ENCODE peak calls at places on chromosomes 7 and 10, in five cellular contexts. U, G, X, P and R are unnamed samples.

GRCh38 chr7:44633254-44634186 is 27.1 kb downstream of the OGDH start:
- DNase-seq in U (no peak), G (peak), X (no peak), P (peak), R (no peak)

GRCh38 chr7:94875221-94875620 is 32.2 kb upstream of the PPP1R9A start:
- DNase-seq in U (no peak), G (no peak), X (no peak), P (no peak), R (no peak)

GRCh38 chr10:71159892-71160291 is 52.5 kb upstream of the UNC5B start:
- DNase-seq in U (no peak), G (no peak), X (no peak), P (no peak), R (no peak)

GRCh38 chr10:130713105-130713504 is 576.9 kb downstream of the GLRX3 start:
- DNase-seq in U (no peak), G (no peak), X (no peak), P (no peak), R (no peak)

GRCh38 chr10:30857803-30858202 is 173.9 kb downstream of the ZNF438 start:
- DNase-seq in U (no peak), G (peak), X (no peak), P (no peak), R (peak)

GRCh38 chr10:131980757-131981428 is 830 bp downstream of the BNIP3 start:
- DNase-seq in U (no peak), G (peak), X (no peak), P (no peak), R (peak)

GRCh38 chr7:121397832-121398231 is 1.7 kb upstream of the FAM3C start:
- DNase-seq in U (peak), G (no peak), X (no peak), P (no peak), R (no peak)

GRCh38 chr10:82628373-82628772 is 753.4 kb downstream of the NRG3 start:
- DNase-seq in U (no peak), G (no peak), X (no peak), P (no peak), R (no peak)

GRCh38 chr10:44651834-44652233 is 259.3 kb upstream of the TMEM72 start:
- DNase-seq in U (no peak), G (no peak), X (no peak), P (no peak), R (no peak)

GRCh38 chr7:21999896-22000295 is 54.2 kb upstream of the CDCA7L start:
- DNase-seq in U (no peak), G (no peak), X (no peak), P (no peak), R (peak)

GRCh38 chr10:23370106-23370505 is 25.5 kb upstream of the C10orf67 start:
- DNase-seq in U (no peak), G (no peak), X (no peak), P (no peak), R (peak)

GRCh38 chr10:454860-455259 is 234.6 kb downstream of the DIP2C start:
- DNase-seq in U (peak), G (peak), X (no peak), P (no peak), R (no peak)

GRCh38 chr7:16646427-16647081 is 573 bp downstream of the BZW2 start:
- DNase-seq in U (no peak), G (peak), X (no peak), P (no peak), R (peak)

GRCh38 chr7:101164071-101164840 is 1.1 kb downstream of the VGF start:
- DNase-seq in U (no peak), G (peak), X (peak), P (no peak), R (peak)

GRCh38 chr7:157402911-157403534 is 66.2 kb downstream of the DNAJB6 start:
- DNase-seq in U (no peak), G (no peak), X (no peak), P (no peak), R (peak)

GRCh38 chr7:73716318-73716890 is 3.1 kb downstream of the STX1A start:
- DNase-seq in U (no peak), G (no peak), X (no peak), P (no peak), R (no peak)

GRCh38 chr7:46879783-46880182 is 702.1 kb downstream of the TNS3 start:
- DNase-seq in U (no peak), G (peak), X (no peak), P (no peak), R (no peak)

GRCh38 chr10:35635576-35635975 is 6.5 kb downstream of the FZD8 start:
- DNase-seq in U (peak), G (peak), X (peak), P (peak), R (peak)

GRCh38 chr10:67487199-67487598 is 208.8 kb downstream of the CTNNA3 start:
- DNase-seq in U (no peak), G (no peak), X (no peak), P (no peak), R (peak)

GRCh38 chr10:6279540-6280267 is 77.0 kb downstream of the PFKFB3 start:
- DNase-seq in U (peak), G (peak), X (no peak), P (no peak), R (no peak)

GRCh38 chr7:47253650-47254080 is 328.2 kb downstream of the TNS3 start:
- DNase-seq in U (peak), G (peak), X (peak), P (no peak), R (peak)

GRCh38 chr10:20276127-20276979 is 460.1 kb downstream of the PLXDC2 start:
- DNase-seq in U (no peak), G (no peak), X (no peak), P (no peak), R (no peak)

GRCh38 chr10:63423489-63423888 is 42.3 kb downstream of the JMJD1C start:
- DNase-seq in U (no peak), G (no peak), X (no peak), P (no peak), R (no peak)

GRCh38 chr10:59807629-59808620 is 54.7 kb upstream of the MRLN start:
- DNase-seq in U (no peak), G (no peak), X (no peak), P (no peak), R (no peak)

GRCh38 chr7:92534572-92534971 is 6.0 kb downstream of the RBM48 start:
- DNase-seq in U (no peak), G (no peak), X (no peak), P (no peak), R (no peak)

GRCh38 chr10:6850452-6850851 is 270.4 kb upstream of the PRKCQ start:
- DNase-seq in U (no peak), G (no peak), X (no peak), P (no peak), R (no peak)

GRCh38 chr10:49595713-49596492 is 14.2 kb upstream of the SLC18A3 start:
- DNase-seq in U (no peak), G (no peak), X (no peak), P (no peak), R (no peak)

GRCh38 chr7:3095046-3095445 is 51.4 kb upstream of the CARD11 start:
- DNase-seq in U (no peak), G (no peak), X (no peak), P (no peak), R (peak)

GRCh38 chr7:2659556-2660358 is 28.0 kb downstream of the TTYH3 start:
- DNase-seq in U (no peak), G (no peak), X (no peak), P (no peak), R (no peak)

GRCh38 chr7:107931740-107932515 is 40.9 kb downstream of the DLD start:
- DNase-seq in U (no peak), G (no peak), X (no peak), P (no peak), R (no peak)

GRCh38 chr7:134826105-134826504 is 46.7 kb downstream of the CALD1 start:
- DNase-seq in U (no peak), G (no peak), X (no peak), P (no peak), R (no peak)

GRCh38 chr7:144830811-144831210 is 5.0 kb downstream of the TPK1 start:
- DNase-seq in U (no peak), G (no peak), X (no peak), P (no peak), R (no peak)

GRCh38 chr7:144826248-144826647 is 9.6 kb downstream of the TPK1 start:
- DNase-seq in U (no peak), G (peak), X (no peak), P (no peak), R (no peak)

GRCh38 chr7:144824360-144824759 is 11.5 kb downstream of the TPK1 start:
- DNase-seq in U (no peak), G (peak), X (no peak), P (no peak), R (no peak)

GRCh38 chr7:144830024-144830785 is 5.6 kb downstream of the TPK1 start:
- DNase-seq in U (no peak), G (no peak), X (no peak), P (no peak), R (no peak)

GRCh38 chr7:144827581-144828139 is 8.2 kb downstream of the TPK1 start:
- DNase-seq in U (no peak), G (peak), X (no peak), P (no peak), R (no peak)
- H3K4me3 ChIP-seq in U (no peak), G (no peak), X (no peak), P (no peak), R (no peak)

GRCh38 chr7:123864012-123864411 is 19.0 kb downstream of the HYAL4 start:
- DNase-seq in U (no peak), G (no peak), X (no peak), P (no peak), R (no peak)

GRCh38 chr7:123864438-123864837 is 19.5 kb downstream of the HYAL4 start:
- DNase-seq in U (no peak), G (no peak), X (no peak), P (no peak), R (no peak)

GRCh38 chr7:123864966-123865365 is 20.0 kb downstream of the HYAL4 start:
- DNase-seq in U (no peak), G (peak), X (no peak), P (no peak), R (no peak)

GRCh38 chr7:123867220-123867619 is 22.3 kb downstream of the HYAL4 start:
- DNase-seq in U (no peak), G (no peak), X (no peak), P (no peak), R (peak)

DNA sequence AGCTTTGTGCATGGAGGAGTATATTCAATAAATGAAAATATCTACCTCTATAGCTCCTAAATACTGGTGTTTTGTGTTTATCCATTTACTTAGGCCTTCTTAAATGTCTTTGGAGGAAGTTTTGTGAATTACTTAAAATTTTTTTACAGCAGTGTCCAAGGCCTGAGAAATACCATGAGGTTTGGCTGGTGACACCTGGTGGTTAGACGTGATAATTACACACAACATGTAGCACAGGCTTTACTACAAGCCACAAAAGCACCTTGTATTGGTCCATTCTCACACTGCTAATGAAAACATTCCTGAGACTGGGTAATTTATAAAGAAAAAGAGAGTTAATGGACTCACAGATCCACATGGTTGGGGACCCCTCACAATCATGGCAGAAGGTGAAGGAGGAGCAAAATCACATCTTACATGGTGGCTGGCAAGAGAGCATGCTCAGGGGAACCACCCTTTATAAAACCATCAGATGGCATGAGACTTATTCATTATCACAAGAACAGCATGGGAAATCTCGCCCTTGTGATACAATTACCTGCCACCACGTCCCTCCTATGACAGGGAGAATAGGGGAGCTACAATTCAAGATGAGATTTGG is 20.6 kb downstream of the HYAL4 start:
- DNase-seq in U (peak), G (peak), X (peak), P (peak), R (peak)
- TF ChIP-seq MYC in U (no peak), G (no peak), X (no peak), P (no peak), R (no peak)

GRCh38 chr10:26931223-26931622 is 70.5 kb upstream of the ABI1 start:
- DNase-seq in U (no peak), G (no peak), X (peak), P (no peak), R (no peak)
- H3K4me3 ChIP-seq in U (no peak), G (no peak), X (no peak), P (no peak), R (no peak)

GRCh38 chr10:78412605-78413004 is 378.9 kb downstream of the RPS24 start:
- DNase-seq in U (no peak), G (no peak), X (no peak), P (no peak), R (no peak)

GRCh38 chr10:78413294-78414055 is 379.8 kb downstream of the RPS24 start:
- DNase-seq in U (no peak), G (no peak), X (no peak), P (no peak), R (no peak)

GRCh38 chr10:78414380-78414779 is 380.7 kb downstream of the RPS24 start:
- DNase-seq in U (no peak), G (no peak), X (no peak), P (no peak), R (no peak)

GRCh38 chr10:78410046-78410965 is 376.6 kb downstream of the RPS24 start:
- DNase-seq in U (no peak), G (no peak), X (no peak), P (no peak), R (no peak)

GRCh38 chr10:78411716-78412115 is 378.1 kb downstream of the RPS24 start:
- DNase-seq in U (no peak), G (no peak), X (no peak), P (no peak), R (no peak)
- TF ChIP-seq MYC in U (no peak), G (no peak), X (no peak), P (no peak), R (no peak)

GRCh38 chr7:29193316-29194205 is 1.0 kb upstream of the CHN2 start:
- DNase-seq in U (no peak), G (no peak), X (no peak), P (no peak), R (no peak)
- H3K4me3 ChIP-seq in U (peak), G (no peak), X (no peak), P (no peak), R (no peak)

GRCh38 chr7:32161708-32162107 is 91.5 kb upstream of the PDE1C start:
- DNase-seq in U (no peak), G (no peak), X (no peak), P (no peak), R (no peak)
- TF ChIP-seq MYC in U (no peak), G (no peak), X (no peak), P (no peak), R (no peak)